ENCODE peak calls at places on chromosomes 6 and 20, in nine cellular contexts. D is CD8-positive, alpha-beta T cell; T is GM12865; U is breast epithelium; V is IMR-90; H is fibroblast of mammary gland; S is psoas muscle; W is activated CD8-positive, alpha-beta T cell treated with anti-CD3 and anti-CD28 coated beads for 36 hours; P is upper lobe of left lung. C is an unnamed sample.
A peak's percentile ranks its signal among the peaks of the same experiment; 100 is the strongest.

GRCh38 chr6:132401120-132401940 is at the start of gene MOXD1:
- DNase-seq in D (no peak), T (peak; percentile 51), U (no peak), V (peak; percentile 37), H (peak; percentile 33), S (peak; percentile 52), W (no peak), P (peak; percentile 25), C (peak; percentile 17)

GRCh38 chr20:50645253-50646068 is 45.9 kb downstream of the RIPOR3 start:
- DNase-seq in D (no peak), T (no peak), U (peak; percentile 93), V (peak; percentile 100), H (peak; percentile 97), S (peak; percentile 89), W (no peak), P (peak; percentile 95), C (no peak)

GRCh38 chr6:142395768-142396231 is 94.0 kb downstream of the ADGRG6 start:
- DNase-seq in D (no peak), T (peak; percentile 45), U (no peak), V (peak; percentile 31), H (no peak), S (no peak), W (no peak), P (no peak), C (no peak)

GRCh38 chr6:106477790-106478189 is 117.3 kb downstream of the CRYBG1 start:
- DNase-seq in D (peak; percentile 7), T (no peak), U (no peak), V (no peak), H (no peak), S (no peak), W (no peak), P (peak; percentile 25), C (no peak)

GRCh38 chr6:3259491-3259958 is 778 bp downstream of the PSMG4 start:
- DNase-seq in D (peak; percentile 27), T (peak; percentile 55), U (no peak), V (peak; percentile 41), H (no peak), S (peak; percentile 58), W (peak; percentile 34), P (peak; percentile 31), C (peak; percentile 23)

GRCh38 chr6:88474720-88475119 is 308.6 kb upstream of the CNR1 start:
- DNase-seq in D (no peak), T (no peak), U (no peak), V (no peak), H (no peak), S (no peak), W (no peak), P (no peak), C (no peak)

GRCh38 chr6:152355166-152355565 is 282.0 kb downstream of the SYNE1 start:
- DNase-seq in D (no peak), T (no peak), U (no peak), V (no peak), H (no peak), S (no peak), W (no peak), P (no peak), C (no peak)

GRCh38 chr6:162621246-162621645 is 106.3 kb downstream of the PRKN start:
- DNase-seq in D (no peak), T (peak; percentile 15), U (no peak), V (no peak), H (peak; percentile 52), S (no peak), W (peak; percentile 52), P (no peak), C (no peak)

GRCh38 chr6:2204272-2204671 is 41.1 kb downstream of the GMDS start:
- DNase-seq in D (no peak), T (no peak), U (no peak), V (no peak), H (no peak), S (no peak), W (no peak), P (no peak), C (no peak)

GRCh38 chr6:44217332-44218143 is 812 bp downstream of the MYMX start:
- DNase-seq in D (no peak), T (no peak), U (peak; percentile 55), V (peak; percentile 14), H (no peak), S (peak; percentile 89), W (no peak), P (peak; percentile 45), C (no peak)

GRCh38 chr6:126876446-126876845 is 242.0 kb upstream of the RSPO3 start:
- DNase-seq in D (no peak), T (no peak), U (no peak), V (no peak), H (no peak), S (no peak), W (no peak), P (no peak), C (no peak)

GRCh38 chr6:142356271-142356938 is 54.6 kb downstream of the ADGRG6 start:
- DNase-seq in D (no peak), T (no peak), U (no peak), V (peak; percentile 50), H (peak; percentile 84), S (no peak), W (peak; percentile 33), P (no peak), C (no peak)

GRCh38 chr6:36700071-36700811 is 2.6 kb downstream of the RAB44 start:
- DNase-seq in D (no peak), T (no peak), U (no peak), V (no peak), H (no peak), S (peak; percentile 6), W (no peak), P (no peak), C (no peak)

GRCh38 chr20:53652090-53652858 is 58.6 kb upstream of the ZNF217 start:
- DNase-seq in D (no peak), T (peak; percentile 91), U (no peak), V (peak; percentile 28), H (peak; percentile 26), S (no peak), W (peak; percentile 13), P (no peak), C (no peak)

GRCh38 chr6:162123797-162124196 is 603.8 kb downstream of the PRKN start:
- DNase-seq in D (no peak), T (no peak), U (no peak), V (no peak), H (peak; percentile 30), S (no peak), W (no peak), P (no peak), C (no peak)

GRCh38 chr6:14009416-14009815 is 84.7 kb downstream of the RNF182 start:
- DNase-seq in D (no peak), T (no peak), U (no peak), V (no peak), H (no peak), S (no peak), W (no peak), P (no peak), C (no peak)

GRCh38 chr6:145904391-145904790 is 59.8 kb downstream of the SHPRH start:
- DNase-seq in D (no peak), T (peak; percentile 41), U (no peak), V (no peak), H (no peak), S (no peak), W (no peak), P (no peak), C (no peak)

GRCh38 chr20:59813948-59814834 is 119.2 kb downstream of the SYCP2 start:
- DNase-seq in D (no peak), T (no peak), U (no peak), V (no peak), H (no peak), S (no peak), W (no peak), P (no peak), C (no peak)

GRCh38 chr6:79461205-79461604 is 76.0 kb downstream of the LCA5 start:
- DNase-seq in D (no peak), T (no peak), U (peak; percentile 50), V (no peak), H (no peak), S (no peak), W (no peak), P (no peak), C (no peak)

GRCh38 chr20:46081074-46081473 is 8.7 kb downstream of the NCOA5 start:
- DNase-seq in D (no peak), T (no peak), U (no peak), V (no peak), H (no peak), S (no peak), W (no peak), P (no peak), C (no peak)

GRCh38 chr20:9051508-9051907 is 17.4 kb upstream of the PLCB4 start:
- DNase-seq in D (no peak), T (no peak), U (no peak), V (peak; percentile 99), H (peak; percentile 99), S (no peak), W (no peak), P (no peak), C (no peak)

GRCh38 chr6:83707829-83708545 is 914 bp downstream of the SNAP91 start:
- DNase-seq in D (no peak), T (no peak), U (no peak), V (no peak), H (no peak), S (no peak), W (no peak), P (no peak), C (no peak)

GRCh38 chr6:133551847-133552331 is 310.7 kb downstream of the EYA4 start:
- DNase-seq in D (no peak), T (no peak), U (no peak), V (peak; percentile 100), H (peak; percentile 98), S (peak; percentile 84), W (no peak), P (peak; percentile 52), C (no peak)
- TF ChIP-seq CTCF in D (no peak), T (no peak), U (no peak), V (peak; percentile 3), H (no peak), S (no peak), W (no peak), P (no peak), C (no peak)

GRCh38 chr6:165689699-165690098 is 26.7 kb upstream of the PDE10A start:
- DNase-seq in D (no peak), T (no peak), U (no peak), V (peak; percentile 66), H (peak; percentile 35), S (no peak), W (no peak), P (no peak), C (no peak)
- TF ChIP-seq CTCF in D (no peak), T (no peak), U (no peak), V (peak; percentile 23), H (no peak), S (no peak), W (no peak), P (no peak), C (no peak)

GRCh38 chr6:157287923-157288322 is 35.4 kb downstream of the TMEM242 start:
- DNase-seq in D (no peak), T (no peak), U (no peak), V (no peak), H (no peak), S (no peak), W (no peak), P (no peak), C (no peak)
- TF ChIP-seq CTCF in D (no peak), T (no peak), U (no peak), V (no peak), H (no peak), S (no peak), W (no peak), P (no peak), C (no peak)

DNA sequence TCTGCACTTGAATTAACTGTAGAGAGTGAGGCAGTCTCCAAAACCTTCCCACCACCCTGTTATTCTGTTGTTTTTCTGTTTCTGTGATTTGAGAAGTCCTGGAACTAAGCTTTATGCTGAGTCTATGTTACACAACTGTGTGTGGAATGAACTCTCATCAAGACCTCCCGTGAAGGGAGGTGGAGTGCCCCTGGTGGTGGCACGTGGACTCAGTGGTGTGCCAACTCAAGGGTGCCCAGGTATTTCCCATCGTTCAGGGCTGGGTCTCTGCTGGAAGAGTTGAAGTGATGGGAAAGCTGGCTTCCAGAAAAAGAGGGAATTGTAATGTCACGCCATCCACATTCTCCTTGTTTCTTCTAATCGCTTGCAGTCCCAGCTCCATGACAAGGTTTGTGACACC is 374.2 kb downstream of the SMOC2 start:
- DNase-seq in D (no peak), T (no peak), U (no peak), V (no peak), H (no peak), S (no peak), W (no peak), P (no peak), C (no peak)
- TF ChIP-seq CTCF in D (no peak), T (no peak), U (no peak), V (no peak), H (peak; percentile 3), S (peak; percentile 9), W (no peak), P (no peak), C (peak; percentile 19)